ENCODE peak calls at places on chromosome 7, in ten cellular contexts. S is tibial artery; L is neuronal stem cell; H is AG10803; N is hypothalamus; R is astrocyte of the spinal cord; J is brain microvascular endothelial cell; B is stimulated activated CD4-positive, alpha-beta T cell treated with anti-CD3 and anti-CD28 coated beads, Interleukin-15, amount 100 ng/mL, for 24 hours; U is heart left ventricle; O is HCT116. M is an unnamed sample.

GRCh38 chr7:136528329-136528728 is 340.1 kb upstream of the CHRM2 start:
- DNase-seq in S (no peak), L (no peak), H (peak; percentile 67), N (no peak), R (peak; percentile 87), J (peak; percentile 24), B (no peak), U (no peak), O (no peak), M (peak; percentile 18)

GRCh38 chr7:2106920-2107319 is 125.8 kb downstream of the MAD1L1 start:
- DNase-seq in S (no peak), L (no peak), H (peak; percentile 28), N (peak; percentile 45), R (peak; percentile 69), J (peak; percentile 20), B (no peak), U (peak; percentile 61), O (no peak), M (no peak)

GRCh38 chr7:1558181-1558811 is 2.3 kb upstream of the TMEM184A start:
- DNase-seq in S (no peak), L (no peak), H (no peak), N (no peak), R (no peak), J (no peak), B (no peak), U (peak; percentile 60), O (no peak), M (no peak)

GRCh38 chr7:112550468-112551060 is 69.8 kb downstream of the LSMEM1 start:
- DNase-seq in S (no peak), L (no peak), H (peak; percentile 70), N (no peak), R (peak; percentile 72), J (peak; percentile 62), B (peak; percentile 19), U (no peak), O (peak; percentile 56), M (peak; percentile 80)

GRCh38 chr7:118590107-118590506 is 365.6 kb downstream of the ANKRD7 start:
- DNase-seq in S (no peak), L (no peak), H (no peak), N (no peak), R (peak; percentile 9), J (peak; percentile 7), B (peak; percentile 13), U (no peak), O (peak; percentile 3), M (peak; percentile 66)

GRCh38 chr7:2195403-2196246 is 37.1 kb downstream of the MAD1L1 start:
- DNase-seq in S (peak; percentile 42), L (no peak), H (no peak), N (peak; percentile 49), R (no peak), J (no peak), B (no peak), U (peak; percentile 48), O (no peak), M (no peak)

GRCh38 chr7:130277763-130278643 is 11.3 kb downstream of the CPA2 start:
- DNase-seq in S (peak; percentile 79), L (peak; percentile 24), H (peak; percentile 75), N (peak; percentile 35), R (peak; percentile 77), J (peak; percentile 59), B (no peak), U (peak; percentile 55), O (peak; percentile 44), M (peak; percentile 77)

GRCh38 chr7:40990841-40991240 is 712.0 kb downstream of the INHBA start:
- DNase-seq in S (no peak), L (no peak), H (peak; percentile 9), N (no peak), R (no peak), J (no peak), B (no peak), U (no peak), O (no peak), M (no peak)

GRCh38 chr7:27784399-27785053 is 44.6 kb downstream of the TAX1BP1 start:
- DNase-seq in S (no peak), L (peak; percentile 14), H (peak; percentile 54), N (no peak), R (peak; percentile 69), J (peak; percentile 81), B (peak; percentile 18), U (no peak), O (peak; percentile 76), M (peak; percentile 72)

GRCh38 chr7:51286392-51286791 is 30.2 kb downstream of the COBL start:
- DNase-seq in S (no peak), L (no peak), H (no peak), N (no peak), R (no peak), J (no peak), B (no peak), U (no peak), O (no peak), M (no peak)

GRCh38 chr7:117008849-117009531 is 55.7 kb downstream of the ST7 start:
- DNase-seq in S (no peak), L (no peak), H (peak; percentile 43), N (no peak), R (peak; percentile 83), J (peak; percentile 76), B (no peak), U (no peak), O (no peak), M (peak; percentile 40)

GRCh38 chr7:2168612-2169312 is 64.0 kb downstream of the MAD1L1 start:
- DNase-seq in S (no peak), L (no peak), H (no peak), N (no peak), R (no peak), J (no peak), B (no peak), U (no peak), O (no peak), M (no peak)

GRCh38 chr7:40772096-40772495 is 637.3 kb downstream of the SUGCT start:
- DNase-seq in S (no peak), L (no peak), H (no peak), N (no peak), R (peak; percentile 53), J (no peak), B (no peak), U (no peak), O (no peak), M (no peak)

GRCh38 chr7:159040146-159040545 is 104.5 kb downstream of the VIPR2 start:
- DNase-seq in S (no peak), L (no peak), H (no peak), N (no peak), R (no peak), J (no peak), B (no peak), U (no peak), O (no peak), M (no peak)

GRCh38 chr7:40437936-40438634 is 303.3 kb downstream of the SUGCT start:
- DNase-seq in S (no peak), L (no peak), H (no peak), N (no peak), R (peak; percentile 31), J (peak; percentile 15), B (no peak), U (no peak), O (no peak), M (no peak)

GRCh38 chr7:74373536-74373935 is 80.2 kb upstream of the GTF2IRD1 start:
- DNase-seq in S (no peak), L (no peak), H (no peak), N (no peak), R (no peak), J (no peak), B (no peak), U (no peak), O (no peak), M (no peak)

GRCh38 chr7:54813398-54813797 is 54.4 kb upstream of the SEC61G start:
- DNase-seq in S (no peak), L (no peak), H (peak; percentile 48), N (no peak), R (peak; percentile 7), J (no peak), B (no peak), U (no peak), O (no peak), M (peak; percentile 71)

GRCh38 chr7:18976715-18977466 is 140.5 kb downstream of the TWIST1 start:
- DNase-seq in S (no peak), L (no peak), H (no peak), N (no peak), R (no peak), J (no peak), B (no peak), U (no peak), O (no peak), M (no peak)

GRCh38 chr7:21912305-21912704 is 33.4 kb downstream of the CDCA7L start:
- DNase-seq in S (no peak), L (no peak), H (peak; percentile 94), N (no peak), R (peak; percentile 29), J (no peak), B (no peak), U (peak; percentile 61), O (no peak), M (no peak)

GRCh38 chr7:98137826-98138151 is 31.1 kb downstream of the LMTK2 start:
- DNase-seq in S (no peak), L (no peak), H (no peak), N (no peak), R (no peak), J (no peak), B (no peak), U (no peak), O (no peak), M (no peak)

GRCh38 chr7:134366481-134366880 is 49.8 kb upstream of the SLC35B4 start:
- DNase-seq in S (no peak), L (no peak), H (peak; percentile 73), N (no peak), R (no peak), J (no peak), B (no peak), U (no peak), O (no peak), M (no peak)

GRCh38 chr7:9498303-9498702 is 1064.9 kb downstream of the NXPH1 start:
- DNase-seq in S (no peak), L (no peak), H (no peak), N (no peak), R (no peak), J (no peak), B (no peak), U (no peak), O (no peak), M (no peak)

GRCh38 chr7:119720541-119720940 is 552.4 kb upstream of the KCND2 start:
- DNase-seq in S (no peak), L (no peak), H (peak; percentile 60), N (no peak), R (peak; percentile 81), J (peak; percentile 75), B (no peak), U (no peak), O (peak; percentile 32), M (no peak)

GRCh38 chr7:6653101-6653995 is 16.2 kb downstream of the ZNF316 start:
- DNase-seq in S (peak; percentile 49), L (no peak), H (no peak), N (no peak), R (no peak), J (no peak), B (no peak), U (no peak), O (no peak), M (no peak)